ENCODE peak calls at places on chromosomes 3 and 15, in ten cellular contexts. One of them, this sample, is unnamed.

GRCh38 chr3:47318921-47319320 is 36.2 kb downstream of the KLHL18 start:
- DNase-seq in brain microvascular endothelial cell: no peak
- DNase-seq in stimulated activated CD4-positive, alpha-beta T cell treated with anti-CD3 and anti-CD28 coated beads, Interleukin-1b, Interleukin-23, amount 100 ng/mL, for 24 hours: no peak
- DNase-seq in B cell: no peak
- DNase-seq in mesothelial cell of epicardium: no peak
- DNase-seq in SHP77: no peak
- DNase-seq in cerebellum: no peak
- DNase-seq in omental fat pad: no peak
- DNase-seq in amniotic stem cell: no peak
- DNase-seq in progenitor cell of endocrine pancreas: no peak
- DNase-seq in this sample: no peak

GRCh38 chr15:66505430-66505811 is 295 bp downstream of the ZWILCH start:
- DNase-seq in brain microvascular endothelial cell: peak; percentile 36
- DNase-seq in stimulated activated CD4-positive, alpha-beta T cell treated with anti-CD3 and anti-CD28 coated beads, Interleukin-1b, Interleukin-23, amount 100 ng/mL, for 24 hours: no peak
- DNase-seq in B cell: no peak
- DNase-seq in mesothelial cell of epicardium: no peak
- DNase-seq in SHP77: peak; percentile 68
- DNase-seq in cerebellum: no peak
- DNase-seq in omental fat pad: no peak
- DNase-seq in amniotic stem cell: no peak
- DNase-seq in progenitor cell of endocrine pancreas: no peak
- DNase-seq in this sample: no peak

GRCh38 chr3:27219127-27219860 is 149.9 kb downstream of the NEK10 start:
- DNase-seq in brain microvascular endothelial cell: no peak
- DNase-seq in stimulated activated CD4-positive, alpha-beta T cell treated with anti-CD3 and anti-CD28 coated beads, Interleukin-1b, Interleukin-23, amount 100 ng/mL, for 24 hours: no peak
- DNase-seq in B cell: no peak
- DNase-seq in mesothelial cell of epicardium: no peak
- DNase-seq in SHP77: no peak
- DNase-seq in cerebellum: no peak
- DNase-seq in omental fat pad: no peak
- DNase-seq in amniotic stem cell: no peak
- DNase-seq in progenitor cell of endocrine pancreas: no peak
- DNase-seq in this sample: no peak

GRCh38 chr15:39919740-39920509 is at the start of gene GPR176:
- DNase-seq in brain microvascular endothelial cell: peak; percentile 43
- DNase-seq in stimulated activated CD4-positive, alpha-beta T cell treated with anti-CD3 and anti-CD28 coated beads, Interleukin-1b, Interleukin-23, amount 100 ng/mL, for 24 hours: peak; percentile 13
- DNase-seq in B cell: peak; percentile 64
- DNase-seq in mesothelial cell of epicardium: peak; percentile 58
- DNase-seq in SHP77: no peak
- DNase-seq in cerebellum: peak; percentile 69
- DNase-seq in omental fat pad: no peak
- DNase-seq in amniotic stem cell: peak; percentile 70
- DNase-seq in progenitor cell of endocrine pancreas: peak; percentile 23
- DNase-seq in this sample: peak; percentile 75

GRCh38 chr15:74776851-74777768 is 4.8 kb upstream of the CSK start:
- DNase-seq in brain microvascular endothelial cell: no peak
- DNase-seq in stimulated activated CD4-positive, alpha-beta T cell treated with anti-CD3 and anti-CD28 coated beads, Interleukin-1b, Interleukin-23, amount 100 ng/mL, for 24 hours: no peak
- DNase-seq in B cell: peak; percentile 86
- DNase-seq in mesothelial cell of epicardium: no peak
- DNase-seq in SHP77: no peak
- DNase-seq in cerebellum: no peak
- DNase-seq in omental fat pad: no peak
- DNase-seq in amniotic stem cell: no peak
- DNase-seq in progenitor cell of endocrine pancreas: no peak
- DNase-seq in this sample: no peak

GRCh38 chr3:147195896-147196295 is 210.4 kb downstream of the ZIC4 start:
- DNase-seq in brain microvascular endothelial cell: no peak
- DNase-seq in stimulated activated CD4-positive, alpha-beta T cell treated with anti-CD3 and anti-CD28 coated beads, Interleukin-1b, Interleukin-23, amount 100 ng/mL, for 24 hours: no peak
- DNase-seq in B cell: no peak
- DNase-seq in mesothelial cell of epicardium: no peak
- DNase-seq in SHP77: no peak
- DNase-seq in cerebellum: no peak
- DNase-seq in omental fat pad: no peak
- DNase-seq in amniotic stem cell: no peak
- DNase-seq in progenitor cell of endocrine pancreas: no peak
- DNase-seq in this sample: no peak

GRCh38 chr15:33533197-33533596 is 222.4 kb downstream of the RYR3 start:
- DNase-seq in brain microvascular endothelial cell: no peak
- DNase-seq in stimulated activated CD4-positive, alpha-beta T cell treated with anti-CD3 and anti-CD28 coated beads, Interleukin-1b, Interleukin-23, amount 100 ng/mL, for 24 hours: no peak
- DNase-seq in B cell: no peak
- DNase-seq in mesothelial cell of epicardium: no peak
- DNase-seq in SHP77: no peak
- DNase-seq in cerebellum: no peak
- DNase-seq in omental fat pad: no peak
- DNase-seq in amniotic stem cell: no peak
- DNase-seq in progenitor cell of endocrine pancreas: no peak
- DNase-seq in this sample: no peak

GRCh38 chr15:43249699-43250203 is 17.0 kb downstream of the TGM5 start:
- DNase-seq in brain microvascular endothelial cell: peak; percentile 87
- DNase-seq in stimulated activated CD4-positive, alpha-beta T cell treated with anti-CD3 and anti-CD28 coated beads, Interleukin-1b, Interleukin-23, amount 100 ng/mL, for 24 hours: no peak
- DNase-seq in B cell: no peak
- DNase-seq in mesothelial cell of epicardium: no peak
- DNase-seq in SHP77: no peak
- DNase-seq in cerebellum: no peak
- DNase-seq in omental fat pad: no peak
- DNase-seq in amniotic stem cell: no peak
- DNase-seq in progenitor cell of endocrine pancreas: no peak
- DNase-seq in this sample: no peak

GRCh38 chr3:10263549-10264363 is 15.5 kb downstream of the TATDN2 start:
- DNase-seq in brain microvascular endothelial cell: peak; percentile 65
- DNase-seq in stimulated activated CD4-positive, alpha-beta T cell treated with anti-CD3 and anti-CD28 coated beads, Interleukin-1b, Interleukin-23, amount 100 ng/mL, for 24 hours: peak; percentile 62
- DNase-seq in B cell: peak; percentile 57
- DNase-seq in mesothelial cell of epicardium: peak; percentile 53
- DNase-seq in SHP77: peak; percentile 3
- DNase-seq in cerebellum: no peak
- DNase-seq in omental fat pad: peak; percentile 55
- DNase-seq in amniotic stem cell: peak; percentile 35
- DNase-seq in progenitor cell of endocrine pancreas: no peak
- DNase-seq in this sample: no peak

GRCh38 chr15:85298366-85298765 is 82.0 kb upstream of the AKAP13 start:
- DNase-seq in brain microvascular endothelial cell: no peak
- DNase-seq in stimulated activated CD4-positive, alpha-beta T cell treated with anti-CD3 and anti-CD28 coated beads, Interleukin-1b, Interleukin-23, amount 100 ng/mL, for 24 hours: no peak
- DNase-seq in B cell: no peak
- DNase-seq in mesothelial cell of epicardium: no peak
- DNase-seq in SHP77: no peak
- DNase-seq in cerebellum: no peak
- DNase-seq in omental fat pad: no peak
- DNase-seq in amniotic stem cell: no peak
- DNase-seq in progenitor cell of endocrine pancreas: no peak
- DNase-seq in this sample: no peak

GRCh38 chr15:56327721-56328502 is 37.3 kb upstream of the TEX9 start:
- DNase-seq in brain microvascular endothelial cell: no peak
- DNase-seq in stimulated activated CD4-positive, alpha-beta T cell treated with anti-CD3 and anti-CD28 coated beads, Interleukin-1b, Interleukin-23, amount 100 ng/mL, for 24 hours: no peak
- DNase-seq in B cell: no peak
- DNase-seq in mesothelial cell of epicardium: no peak
- DNase-seq in SHP77: no peak
- DNase-seq in cerebellum: no peak
- DNase-seq in omental fat pad: no peak
- DNase-seq in amniotic stem cell: no peak
- DNase-seq in progenitor cell of endocrine pancreas: no peak
- DNase-seq in this sample: no peak

GRCh38 chr15:31554261-31554660 is 227.6 kb downstream of the KLF13 start:
- DNase-seq in brain microvascular endothelial cell: peak; percentile 72
- DNase-seq in stimulated activated CD4-positive, alpha-beta T cell treated with anti-CD3 and anti-CD28 coated beads, Interleukin-1b, Interleukin-23, amount 100 ng/mL, for 24 hours: no peak
- DNase-seq in B cell: no peak
- DNase-seq in mesothelial cell of epicardium: no peak
- DNase-seq in SHP77: no peak
- DNase-seq in cerebellum: peak; percentile 63
- DNase-seq in omental fat pad: no peak
- DNase-seq in amniotic stem cell: no peak
- DNase-seq in progenitor cell of endocrine pancreas: no peak
- DNase-seq in this sample: no peak

GRCh38 chr15:38680780-38681179 is 116.2 kb upstream of the RASGRP1 start:
- DNase-seq in brain microvascular endothelial cell: no peak
- DNase-seq in stimulated activated CD4-positive, alpha-beta T cell treated with anti-CD3 and anti-CD28 coated beads, Interleukin-1b, Interleukin-23, amount 100 ng/mL, for 24 hours: no peak
- DNase-seq in B cell: no peak
- DNase-seq in mesothelial cell of epicardium: no peak
- DNase-seq in SHP77: no peak
- DNase-seq in cerebellum: no peak
- DNase-seq in omental fat pad: no peak
- DNase-seq in amniotic stem cell: no peak
- DNase-seq in progenitor cell of endocrine pancreas: no peak
- DNase-seq in this sample: no peak

This sample was measured in H1.